ENCODE peak calls at places on chromosomes 2 and 18, in four cellular contexts. X is uterus, O is NCI-H1417, Q is retina. S is an unnamed sample.

GRCh38 chr2:22273853-22274252 is 1111.1 kb upstream of the KLHL29 start:
- DNase-seq in O (no peak), X (no peak), Q (no peak), S (no peak)

GRCh38 chr2:143730155-143730949 is 601.1 kb downstream of the ARHGAP15 start:
- DNase-seq in O (no peak), X (no peak), Q (no peak), S (no peak)

GRCh38 chr18:2536493-2536892 is 34.8 kb downstream of the METTL4 start:
- DNase-seq in X (no peak), Q (no peak), O (no peak), S (no peak)

GRCh38 chr2:61993422-61994024 is 88.0 kb downstream of the COMMD1 start:
- DNase-seq in Q (no peak), O (peak; percentile 29), X (no peak), S (peak; percentile 29)

GRCh38 chr2:225999692-226000091 is 600.2 kb downstream of the NYAP2 start:
- DNase-seq in X (no peak), O (no peak), Q (no peak), S (no peak)

GRCh38 chr2:160751021-160751420 is 257.4 kb upstream of the RBMS1 start:
- DNase-seq in O (no peak), Q (no peak), X (no peak), S (no peak)

GRCh38 chr2:188328419-188328818 is 36.7 kb downstream of the GULP1 start:
- DNase-seq in X (no peak), Q (no peak), O (no peak), S (no peak)

GRCh38 chr2:69830045-69830905 is 815 bp downstream of the GMCL1 start:
- DNase-seq in X (no peak), Q (no peak), O (peak; percentile 74), S (peak; percentile 36)

GRCh38 chr2:23651187-23651983 is 266.4 kb downstream of the KLHL29 start:
- DNase-seq in X (no peak), O (no peak), Q (no peak), S (no peak)

GRCh38 chr2:179137191-179137590 is 87.3 kb upstream of the CCDC141 start:
- DNase-seq in O (no peak), Q (no peak), X (no peak), S (no peak)

GRCh38 chr2:218829868-218830451 is 1.6 kb downstream of the PRKAG3 start:
- DNase-seq in X (no peak), Q (no peak), O (peak; percentile 67), S (peak; percentile 79)

GRCh38 chr18:21458322-21458721 is 142.2 kb downstream of the ESCO1 start:
- DNase-seq in X (no peak), O (no peak), Q (no peak), S (no peak)

GRCh38 chr18:46946656-46947282 is 29.4 kb downstream of the KATNAL2 start:
- DNase-seq in O (no peak), Q (peak; percentile 95), X (peak; percentile 68), S (peak; percentile 11)

GRCh38 chr2:25714740-25715139 is 41.4 kb upstream of the DTNB start:
- DNase-seq in O (no peak), Q (no peak), X (no peak), S (peak; percentile 9)

GRCh38 chr2:149661844-149662243 is 74.3 kb upstream of the MMADHC start:
- DNase-seq in X (no peak), O (no peak), Q (no peak), S (no peak)

GRCh38 chr18:76953186-76953982 is 131.0 kb downstream of the ZNF236 start:
- DNase-seq in O (peak; percentile 44), X (peak; percentile 78), Q (no peak), S (peak; percentile 31)

GRCh38 chr2:148541792-148542191 is 102.8 kb upstream of the EPC2 start:
- DNase-seq in Q (no peak), O (no peak), X (no peak), S (no peak)

GRCh38 chr2:203656522-203657287 is 49.7 kb upstream of the CD28 start:
- DNase-seq in Q (no peak), O (no peak), X (no peak), S (no peak)

GRCh38 chr2:89829828-89830227 is 1138.4 kb downstream of the RPIA start:
- DNase-seq in X (no peak), Q (no peak), O (no peak), S (no peak)

GRCh38 chr2:144469788-144470187 is 50.1 kb downstream of the ZEB2 start:
- DNase-seq in O (peak; percentile 6), X (no peak), Q (no peak), S (no peak)

GRCh38 chr2:191746306-191746705 is 68.4 kb downstream of the NABP1 start:
- DNase-seq in O (no peak), Q (no peak), X (no peak), S (no peak)

GRCh38 chr2:194116861-194117260 is 1540.2 kb upstream of the SLC39A10 start:
- DNase-seq in Q (no peak), O (no peak), X (no peak), S (no peak)

GRCh38 chr2:11212645-11213044 is 57.4 kb downstream of the SLC66A3 start:
- DNase-seq in Q (no peak), O (no peak), X (no peak), S (no peak)

GRCh38 chr2:185567940-185568339 is 170.7 kb upstream of the FSIP2 start:
- DNase-seq in Q (no peak), O (no peak), X (no peak), S (no peak)

GRCh38 chr2:163736433-163737168 is 793 bp upstream of the FIGN start:
- DNase-seq in O (peak; percentile 46), Q (peak; percentile 92), X (peak; percentile 43), S (no peak)